ENCODE peak calls at places on chromosomes 11 and 22, in eight cellular contexts. T is transverse colon, L is IMR-90, M is AG04450, O is brain microvascular endothelial cell, F is fibroblast of pulmonary artery, G is fibroblast of the aortic adventitia, X is fibroblast of mammary gland. J is an unnamed sample.

GRCh38 chr11:102289510-102290078 is 27.7 kb upstream of the BIRC3 start:
- DNase-seq in T (no peak), L (no peak), M (no peak), O (no peak), F (no peak), G (peak), X (no peak), J (no peak)

GRCh38 chr22:27825174-27825573 is 23.6 kb upstream of the MN1 start:
- DNase-seq in T (no peak), L (no peak), M (no peak), O (no peak), F (no peak), G (no peak), X (peak), J (no peak)

GRCh38 chr11:13984616-13985474 is 22.3 kb downstream of the SPON1 start:
- DNase-seq in T (no peak), L (peak), M (peak), O (peak), F (peak), G (peak), X (peak), J (no peak)

GRCh38 chr11:133911169-133911568 is 45.6 kb downstream of the IGSF9B start:
- DNase-seq in T (no peak), L (no peak), M (no peak), O (no peak), F (no peak), G (no peak), X (no peak), J (no peak)

GRCh38 chr11:9972917-9973504 is 309.1 kb downstream of the SWAP70 start:
- DNase-seq in T (no peak), L (peak), M (no peak), O (peak), F (peak), G (peak), X (peak), J (peak)

GRCh38 chr11:2667940-2668339 is 31.9 kb downstream of the KCNQ1OT1 start:
- DNase-seq in T (no peak), L (no peak), M (no peak), O (no peak), F (no peak), G (no peak), X (no peak), J (no peak)

GRCh38 chr22:39472570-39473556 is 16.1 kb downstream of the MGAT3 start:
- DNase-seq in T (peak), L (no peak), M (no peak), O (peak), F (peak), G (no peak), X (no peak), J (no peak)

GRCh38 chr22:25475554-25476022 is 88.9 kb upstream of the GRK3 start:
- DNase-seq in T (no peak), L (peak), M (no peak), O (peak), F (peak), G (peak), X (peak), J (no peak)

GRCh38 chr11:114819028-114819427 is 140.7 kb downstream of the NXPE2 start:
- DNase-seq in T (no peak), L (no peak), M (no peak), O (no peak), F (no peak), G (no peak), X (peak), J (no peak)

GRCh38 chr11:58928691-58929090 is 10.6 kb upstream of the GLYATL1 start:
- DNase-seq in T (no peak), L (no peak), M (no peak), O (no peak), F (no peak), G (no peak), X (no peak), J (no peak)

GRCh38 chr22:46462726-46463371 is 74.6 kb downstream of the CELSR1 start:
- DNase-seq in T (no peak), L (peak), M (no peak), O (peak), F (peak), G (no peak), X (peak), J (peak)

GRCh38 chr11:61507962-61508824 is at the start of gene LRRC10B:
- DNase-seq in T (peak), L (no peak), M (no peak), O (no peak), F (no peak), G (no peak), X (no peak), J (peak)

GRCh38 chr11:28529046-28529445 is 420.9 kb downstream of the METTL15 start:
- DNase-seq in T (no peak), L (peak), M (peak), O (peak), F (no peak), G (no peak), X (peak), J (no peak)

GRCh38 chr11:65041206-65042035 is at the start of gene SAC3D1:
- DNase-seq in T (peak), L (peak), M (no peak), O (peak), F (no peak), G (peak), X (peak), J (peak)

GRCh38 chr22:49976439-49977175 is 16.0 kb downstream of the PIM3 start:
- DNase-seq in T (peak), L (no peak), M (no peak), O (no peak), F (no peak), G (no peak), X (no peak), J (no peak)

GRCh38 chr11:1832989-1833365 is 1.8 kb upstream of the SYT8 start:
- DNase-seq in T (no peak), L (no peak), M (no peak), O (no peak), F (no peak), G (no peak), X (no peak), J (no peak)

GRCh38 chr11:213111-213510 is 5.6 kb downstream of the RIC8A start:
- DNase-seq in T (no peak), L (no peak), M (no peak), O (no peak), F (no peak), G (no peak), X (no peak), J (no peak)

GRCh38 chr22:49548356-49549202 is 279.1 kb downstream of the BRD1 start:
- DNase-seq in T (no peak), L (no peak), M (no peak), O (no peak), F (no peak), G (no peak), X (no peak), J (no peak)

GRCh38 chr11:72254299-72254993 is 10.5 kb upstream of the PHOX2A start:
- DNase-seq in T (no peak), L (no peak), M (no peak), O (no peak), F (no peak), G (no peak), X (no peak), J (no peak)

GRCh38 chr11:65872555-65873279 is at the start of gene EFEMP2:
- DNase-seq in T (no peak), L (no peak), M (no peak), O (no peak), F (no peak), G (no peak), X (no peak), J (no peak)

GRCh38 chr11:114059278-114059983 is at the start of gene ZBTB16:
- DNase-seq in T (peak), L (no peak), M (no peak), O (no peak), F (peak), G (no peak), X (peak), J (peak)

GRCh38 chr11:70833554-70833953 is 418.8 kb downstream of the SHANK2 start:
- DNase-seq in T (no peak), L (no peak), M (no peak), O (no peak), F (no peak), G (no peak), X (no peak), J (no peak)

GRCh38 chr11:13260963-13261599 is 16.5 kb upstream of the BMAL1 start:
- DNase-seq in T (no peak), L (peak), M (no peak), O (peak), F (peak), G (peak), X (peak), J (peak)

GRCh38 chr11:61480936-61481335 is 27.6 kb upstream of the LRRC10B start:
- DNase-seq in T (peak), L (no peak), M (no peak), O (peak), F (peak), G (no peak), X (no peak), J (no peak)

GRCh38 chr11:12483604-12484003 is 106.2 kb downstream of the PARVA start:
- DNase-seq in T (no peak), L (no peak), M (no peak), O (no peak), F (no peak), G (no peak), X (no peak), J (no peak)

GRCh38 chr11:507727-508515 is 879 bp upstream of the RNH1 start:
- DNase-seq in T (no peak), L (no peak), M (no peak), O (no peak), F (no peak), G (no peak), X (no peak), J (no peak)

GRCh38 chr11:10926801-10927200 is 68.9 kb upstream of the ZBED5 start:
- DNase-seq in T (no peak), L (peak), M (no peak), O (peak), F (no peak), G (no peak), X (no peak), J (peak)

GRCh38 chr11:2708757-2709281 is 9.0 kb upstream of the KCNQ1OT1 start:
- DNase-seq in T (no peak), L (peak), M (peak), O (peak), F (peak), G (peak), X (peak), J (no peak)

GRCh38 chr22:44618400-44618799 is 83.6 kb upstream of the PRR5 start:
- DNase-seq in T (no peak), L (no peak), M (no peak), O (no peak), F (no peak), G (no peak), X (no peak), J (no peak)

GRCh38 chr22:49866646-49867045 is 13.0 kb downstream of the ZBED4 start:
- DNase-seq in T (no peak), L (no peak), M (no peak), O (no peak), F (no peak), G (no peak), X (no peak), J (no peak)

GRCh38 chr11:61404641-61405040 is 12.3 kb downstream of the TMEM216 start:
- DNase-seq in T (no peak), L (no peak), M (no peak), O (no peak), F (no peak), G (no peak), X (no peak), J (no peak)

GRCh38 chr11:62573006-62573591 is 592 bp downstream of the EEF1G start:
- DNase-seq in T (no peak), L (no peak), M (no peak), O (no peak), F (peak), G (peak), X (no peak), J (no peak)

GRCh38 chr11:68358416-68358815 is 46.0 kb downstream of the LRP5 start:
- DNase-seq in T (no peak), L (no peak), M (no peak), O (no peak), F (no peak), G (no peak), X (no peak), J (no peak)

GRCh38 chr22:39419911-39420310 is 20.3 kb downstream of the TAB1 start:
- DNase-seq in T (no peak), L (no peak), M (no peak), O (no peak), F (no peak), G (no peak), X (no peak), J (no peak)

GRCh38 chr11:111982019-111982464 is 43.2 kb upstream of the DLAT start:
- DNase-seq in T (peak), L (peak), M (no peak), O (peak), F (peak), G (peak), X (peak), J (peak)

DNA sequence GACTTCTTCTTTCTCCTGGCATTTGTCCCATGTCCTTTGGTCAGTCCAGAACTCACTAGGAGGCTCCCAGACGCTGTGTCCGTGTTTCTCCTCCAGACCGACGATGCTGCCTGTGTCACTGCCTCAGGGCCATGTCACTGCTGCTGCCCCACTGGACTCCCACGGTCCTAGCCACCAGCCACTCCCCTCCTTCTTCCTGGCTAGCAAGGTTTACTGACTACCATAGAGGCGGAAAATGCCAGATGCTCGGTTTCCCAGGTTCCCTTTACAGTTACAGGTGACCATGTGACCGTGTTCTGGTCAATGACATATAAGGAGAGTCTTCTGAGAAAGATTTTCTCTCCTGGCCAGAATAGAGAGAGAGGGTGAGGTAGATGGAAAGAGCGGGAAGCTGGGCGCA is 40.7 kb upstream of the RBFOX2 start:
- DNase-seq in T (no peak), L (no peak), M (no peak), O (no peak), F (no peak), G (no peak), X (no peak), J (no peak)
- H3K4me3 ChIP-seq in T (no peak), L (no peak), M (no peak), O (no peak), F (no peak), G (no peak), X (no peak), J (no peak)

DNA sequence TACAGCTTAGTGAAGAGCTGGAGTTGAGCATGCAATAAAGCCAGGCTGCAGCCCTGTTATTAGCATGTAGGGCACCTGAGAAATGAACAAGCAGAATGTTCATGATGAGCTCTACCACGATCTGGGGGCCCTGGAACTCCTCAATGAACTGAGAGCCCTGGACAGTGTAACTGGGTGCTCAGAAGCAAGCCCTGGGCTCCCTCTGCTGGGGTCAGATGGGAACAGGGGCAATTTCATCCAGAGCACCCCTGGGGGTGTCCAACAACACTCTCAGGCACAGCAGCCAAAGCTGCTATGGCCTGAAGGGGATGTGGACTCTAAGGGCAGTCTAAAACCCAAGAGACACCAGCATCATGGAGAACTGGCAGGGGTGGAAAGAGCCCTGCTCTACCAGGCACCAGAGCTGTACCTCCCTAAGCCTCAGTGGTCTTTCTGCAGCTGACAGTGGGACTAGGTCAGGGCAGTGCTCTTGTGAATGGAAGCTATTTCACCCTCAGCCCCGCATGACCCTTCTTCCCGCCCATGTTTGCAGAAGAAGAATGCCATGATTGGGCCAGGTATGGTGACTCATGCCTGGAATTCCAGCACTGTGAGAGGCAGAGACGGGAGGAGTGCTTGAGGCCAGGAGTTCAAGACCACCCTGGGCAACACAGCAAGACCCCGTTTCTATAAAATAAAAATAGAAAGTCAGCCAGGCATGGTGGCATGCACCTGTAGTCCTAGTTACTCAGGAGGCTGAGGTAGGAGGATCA is 28.9 kb downstream of the THOC5 start:
- DNase-seq in T (peak), L (peak), M (no peak), O (peak), F (peak), G (peak), X (peak), J (peak)
- TF ChIP-seq CTCF in T (peak), L (peak), M (peak), O (peak), F (peak), G (peak), X (peak), J (peak)

DNA sequence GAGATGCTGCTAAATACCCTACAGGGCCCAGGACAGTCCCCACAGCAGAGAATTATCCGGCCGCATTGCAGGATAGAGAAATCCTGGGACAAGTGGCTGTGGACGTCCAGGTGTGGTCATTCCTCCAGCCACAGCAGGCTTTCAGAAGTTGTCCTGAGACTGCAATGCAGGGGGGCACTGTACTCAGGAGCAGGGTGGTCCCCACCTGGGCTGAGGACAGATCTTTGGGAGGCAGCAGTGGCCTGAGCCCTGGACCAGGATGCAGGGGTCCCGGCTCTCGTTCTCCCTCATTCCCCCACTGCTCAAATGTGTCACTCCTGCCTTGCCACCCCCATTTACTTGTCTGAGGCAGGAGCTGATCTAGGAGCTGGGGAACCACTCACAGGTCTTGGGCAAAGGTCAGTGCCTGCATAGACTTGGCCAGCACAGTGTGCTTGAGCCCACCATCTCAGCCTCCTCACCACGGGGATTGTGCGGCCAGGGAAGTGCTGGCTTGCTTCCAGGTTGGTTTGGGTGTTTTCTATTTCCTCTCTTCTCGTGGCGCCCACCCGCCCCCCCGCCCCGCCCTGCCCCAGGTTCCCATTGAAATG is 15.3 kb downstream of the LINC01488 start:
- DNase-seq in T (no peak), L (peak), M (no peak), O (no peak), F (no peak), G (no peak), X (no peak), J (no peak)
- H3K4me3 ChIP-seq in T (no peak), L (no peak), M (peak), O (no peak), F (no peak), G (no peak), X (no peak), J (no peak)

DNA sequence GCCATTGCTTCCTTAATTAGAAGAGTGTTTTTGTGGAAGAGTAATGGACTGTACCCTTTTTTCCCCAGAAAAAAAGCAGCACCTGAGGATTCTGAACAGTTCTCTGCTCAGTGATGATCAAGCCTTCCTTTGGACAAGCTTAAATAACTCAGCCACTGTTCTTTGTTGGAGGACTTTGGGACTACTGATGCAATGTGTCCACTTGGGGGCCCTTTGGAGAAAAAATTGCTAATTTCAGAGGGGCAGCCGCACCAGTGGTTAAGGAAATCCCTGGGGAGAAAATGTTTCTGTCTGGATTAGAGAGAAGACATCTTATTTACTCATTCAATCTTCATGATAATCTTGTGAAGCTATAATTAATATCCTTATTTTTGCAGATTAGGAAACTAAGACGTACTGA is 5.3 kb upstream of the KMT2A start:
- DNase-seq in T (no peak), L (no peak), M (no peak), O (no peak), F (no peak), G (no peak), X (no peak), J (no peak)
- TF ChIP-seq CTCF in T (no peak), L (no peak), M (no peak), O (peak), F (no peak), G (no peak), X (no peak), J (no peak)

GRCh38 chr11:100777736-100778135 is 90.6 kb downstream of the ARHGAP42 start:
- DNase-seq in T (peak), L (no peak), M (no peak), O (no peak), F (no peak), G (no peak), X (no peak), J (no peak)
- H3K4me3 ChIP-seq in T (no peak), L (no peak), M (no peak), O (no peak), F (no peak), G (no peak), X (no peak), J (no peak)

GRCh38 chr22:41222846-41223507 is 17.8 kb downstream of the CHADL start:
- DNase-seq in T (no peak), L (no peak), M (no peak), O (no peak), F (no peak), G (no peak), X (no peak), J (no peak)

GRCh38 chr22:41216984-41217383 is 11.9 kb downstream of the L3MBTL2 start:
- DNase-seq in T (no peak), L (peak), M (peak), O (no peak), F (peak), G (no peak), X (peak), J (peak)

GRCh38 chr22:41215409-41215808 is 10.3 kb downstream of the L3MBTL2 start:
- DNase-seq in T (no peak), L (no peak), M (no peak), O (no peak), F (no peak), G (no peak), X (no peak), J (no peak)

GRCh38 chr22:41215926-41216325 is 10.8 kb downstream of the L3MBTL2 start:
- DNase-seq in T (no peak), L (no peak), M (no peak), O (no peak), F (no peak), G (no peak), X (no peak), J (no peak)

DNA sequence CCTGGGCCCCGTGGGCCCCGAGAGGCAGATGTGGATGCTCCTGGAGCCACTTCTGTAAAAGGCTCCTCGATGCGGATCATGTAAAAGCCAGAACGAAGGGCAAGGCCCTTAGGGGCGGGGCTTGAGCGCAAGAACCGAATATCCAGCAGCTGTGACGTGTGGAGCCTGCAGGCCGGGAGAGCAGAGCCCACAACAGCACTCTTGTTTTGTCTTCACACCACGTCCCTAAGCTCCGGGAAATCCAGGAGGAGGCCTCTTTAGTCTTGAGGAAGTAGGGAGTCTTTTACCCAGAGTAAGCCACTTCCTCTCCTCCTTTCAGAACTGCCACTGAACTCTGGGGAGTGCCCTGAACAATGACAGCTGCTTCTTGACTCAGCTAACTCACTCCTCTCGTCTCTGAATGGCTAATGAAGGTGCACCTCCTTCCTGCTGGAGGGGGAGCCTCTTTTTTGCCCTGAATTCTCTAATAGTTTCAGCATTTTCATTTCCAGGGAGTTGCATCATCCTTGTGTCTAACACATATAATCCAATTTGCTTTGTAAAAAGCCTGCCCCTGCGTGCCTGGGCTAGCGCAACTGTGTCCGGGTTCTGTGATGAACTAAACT is 12.5 kb downstream of the L3MBTL2 start:
- DNase-seq in T (peak), L (peak), M (peak), O (peak), F (peak), G (peak), X (peak), J (peak)
- TF ChIP-seq CTCF in T (no peak), L (no peak), M (no peak), O (no peak), F (no peak), G (no peak), X (no peak), J (no peak)